ENCODE peak calls at places on chromosomes 4 and X, in ten cellular contexts. N is activated B cell treated with CpG ODN at 0.5 μM for 24 hours, U is astrocyte of the spinal cord, R is fibroblast of mammary gland, L is cardiac fibroblast, Y is GM12878, F is GM10248, B is right lobe of liver, S is heart left ventricle, O is psoas muscle. A is an unnamed sample.
A peak's percentile ranks its signal among the peaks of the same experiment; 100 is the strongest.

GRCh38 chr4:158814636-158815035 is 45.8 kb downstream of the FNIP2 start:
- DNase-seq in R (peak; percentile 26), Y (no peak), N (no peak), O (no peak), U (peak; percentile 79), S (no peak), L (peak; percentile 64), B (no peak), F (no peak), A (no peak)

GRCh38 chr4:138910201-138910913 is 105.2 kb upstream of the NOCT start:
- DNase-seq in R (peak; percentile 20), L (peak; percentile 60), O (no peak), S (no peak), Y (no peak), F (no peak), B (no peak), U (peak; percentile 60), N (no peak), A (no peak)

GRCh38 chrX:64394874-64395567 is at the start of gene MTMR8:
- DNase-seq in Y (peak; percentile 23), R (peak; percentile 38), U (peak; percentile 0), O (peak; percentile 68), F (peak; percentile 79), B (peak; percentile 65), L (peak; percentile 2), S (peak; percentile 66), N (peak; percentile 58), A (peak; percentile 76)

GRCh38 chr4:102614801-102615200 is 113.6 kb downstream of the NFKB1 start:
- DNase-seq in R (no peak), L (no peak), U (no peak), S (no peak), N (no peak), O (no peak), Y (no peak), F (no peak), B (no peak), A (no peak)

GRCh38 chr4:113574636-113575103 is 186.9 kb downstream of the CAMK2D start:
- DNase-seq in O (no peak), Y (no peak), S (no peak), R (peak; percentile 67), N (no peak), F (no peak), B (no peak), L (peak; percentile 82), U (peak; percentile 74), A (no peak)

GRCh38 chr4:113635739-113636437 is 125.7 kb downstream of the CAMK2D start:
- DNase-seq in S (no peak), F (no peak), L (peak; percentile 58), O (no peak), R (peak; percentile 48), Y (no peak), B (no peak), U (peak; percentile 68), N (no peak), A (no peak)

GRCh38 chrX:48490661-48491060 is 14.7 kb downstream of the FTSJ1 start:
- DNase-seq in N (no peak), S (no peak), O (no peak), B (no peak), L (peak; percentile 40), R (peak; percentile 49), Y (no peak), U (no peak), F (no peak), A (no peak)

GRCh38 chr4:23835814-23836478 is 53.9 kb downstream of the PPARGC1A start:
- DNase-seq in F (no peak), U (no peak), O (no peak), L (no peak), N (no peak), R (no peak), S (no peak), Y (no peak), B (no peak), A (no peak)

GRCh38 chrX:136047001-136047642 is 61.9 kb downstream of the SLC9A6 start:
- DNase-seq in S (no peak), Y (no peak), B (no peak), F (no peak), O (no peak), R (peak; percentile 76), N (no peak), L (peak; percentile 28), U (peak; percentile 26), A (no peak)

GRCh38 chr4:139509727-139510410 is 46.1 kb downstream of the SETD7 start:
- DNase-seq in U (no peak), L (peak; percentile 22), Y (no peak), O (no peak), F (no peak), N (no peak), S (peak; percentile 40), B (peak; percentile 67), R (no peak), A (no peak)

GRCh38 chrX:130645955-130646583 is 244.3 kb downstream of the RBMX2 start:
- DNase-seq in B (peak; percentile 56), Y (no peak), N (no peak), F (no peak), R (peak; percentile 3), O (peak; percentile 17), U (peak; percentile 4), L (no peak), S (peak; percentile 55), A (no peak)

GRCh38 chr4:122489061-122489460 is 32.5 kb upstream of the IL2 start:
- DNase-seq in R (no peak), O (no peak), U (no peak), F (no peak), Y (no peak), B (no peak), N (no peak), L (no peak), S (no peak), A (no peak)

GRCh38 chrX:1412551-1413161 is 20.7 kb upstream of the SLC25A6 start:
- DNase-seq in R (no peak), B (no peak), L (no peak), N (no peak), S (no peak), F (no peak), O (no peak), U (no peak), Y (no peak), A (no peak)

DNA sequence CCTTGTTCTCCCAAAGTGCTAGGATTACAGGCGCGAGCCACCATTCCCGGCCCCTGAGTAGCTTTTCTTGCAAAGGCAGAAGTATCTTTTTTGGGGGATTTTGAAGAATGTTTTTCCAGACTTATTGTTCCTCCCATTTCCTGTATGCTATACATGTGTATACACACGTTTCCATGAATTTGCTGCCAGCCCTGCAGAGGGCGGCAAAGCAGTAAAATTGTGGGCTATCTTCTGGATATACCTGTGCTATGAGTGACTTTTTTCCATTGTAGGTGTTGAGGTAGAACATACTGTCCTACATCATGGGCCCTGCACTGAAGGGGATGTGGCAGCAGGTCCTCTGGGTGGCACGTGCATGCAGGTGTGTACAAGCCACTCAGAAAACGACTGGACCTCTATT is 16.9 kb upstream of the MED28 start:
- DNase-seq in R (peak; percentile 14), S (no peak), Y (no peak), B (no peak), F (no peak), N (no peak), U (no peak), L (peak; percentile 23), O (no peak), A (no peak)
- TF ChIP-seq CTCF in R (peak; percentile 37), S (no peak), Y (no peak), B (peak; percentile 20), F (no peak), N (no peak), U (peak; percentile 37), L (peak; percentile 47), O (no peak), A (peak; percentile 53)

GRCh38 chrX:33434256-33435092 is 223.1 kb upstream of the DMD start:
- DNase-seq in O (peak; percentile 30), R (peak; percentile 45), B (peak; percentile 48), L (peak; percentile 60), Y (no peak), N (no peak), S (peak; percentile 30), F (peak; percentile 8), U (peak; percentile 32), A (peak; percentile 77)
- TF ChIP-seq CTCF in O (peak; percentile 94), R (peak; percentile 83), B (peak; percentile 84), L (peak; percentile 76), Y (peak; percentile 81), N (no peak), S (peak; percentile 70), F (peak; percentile 72), U (peak; percentile 82), A (peak; percentile 90)

GRCh38 chr4:89639395-89639794 is 197.6 kb downstream of the SNCA start:
- DNase-seq in Y (no peak), F (no peak), U (no peak), N (no peak), B (no peak), O (no peak), L (no peak), R (no peak), S (no peak), A (no peak)

GRCh38 chr4:89645512-89645911 is 191.4 kb downstream of the SNCA start:
- DNase-seq in R (no peak), F (no peak), U (no peak), Y (no peak), O (no peak), S (no peak), L (no peak), N (no peak), B (no peak), A (no peak)

GRCh38 chr4:89641367-89641687 is 195.6 kb downstream of the SNCA start:
- DNase-seq in S (no peak), N (no peak), R (no peak), B (no peak), U (no peak), O (no peak), L (no peak), F (no peak), Y (no peak), A (no peak)

DNA sequence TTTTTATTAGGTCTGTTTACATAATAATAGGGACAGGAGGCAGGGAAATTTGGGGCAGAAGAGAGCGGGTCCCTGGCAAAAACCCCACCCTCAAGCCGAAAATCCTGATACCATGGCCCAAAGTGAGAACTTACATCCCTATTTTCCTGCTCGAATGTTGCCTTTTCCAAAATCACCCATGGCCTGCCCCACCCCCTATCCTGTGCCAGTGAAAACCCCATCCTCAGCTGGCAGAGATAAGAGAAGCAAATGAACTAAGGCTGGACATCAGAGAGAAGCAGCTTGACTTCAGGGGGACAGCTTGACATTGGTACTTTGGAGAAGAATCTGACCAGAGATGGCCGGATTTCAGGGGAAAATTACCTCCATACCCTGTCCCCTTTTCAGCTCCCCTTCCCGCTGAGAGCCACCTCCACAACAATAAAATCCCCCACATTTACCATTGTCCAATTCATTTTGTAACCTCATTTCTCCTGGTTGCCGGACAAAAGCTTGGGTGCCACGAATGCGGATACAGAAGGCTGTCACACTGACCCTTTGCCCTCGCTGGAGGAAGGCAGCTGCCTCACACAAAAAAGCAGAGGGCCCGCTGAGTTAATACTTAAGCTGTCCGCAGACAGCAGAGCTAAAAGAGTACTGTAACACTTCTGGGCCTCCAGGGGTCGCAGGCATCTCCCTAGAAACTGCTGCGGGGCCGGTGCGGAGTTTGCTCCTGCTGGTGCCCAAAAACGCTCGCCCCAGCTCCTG is 196.2 kb downstream of the SNCA start:
- DNase-seq in Y (no peak), R (peak; percentile 64), B (peak; percentile 55), O (no peak), L (peak; percentile 44), U (peak; percentile 63), S (peak; percentile 47), F (no peak), N (no peak), A (peak; percentile 72)
- TF ChIP-seq CTCF in Y (peak; percentile 25), R (peak; percentile 72), B (peak; percentile 55), O (no peak), L (peak; percentile 64), U (peak; percentile 86), S (peak; percentile 45), F (no peak), N (no peak), A (peak; percentile 85)

GRCh38 chrX:56788717-56789122 is 59.7 kb downstream of the NBDY start:
- DNase-seq in Y (no peak), S (no peak), L (no peak), O (peak; percentile 79), B (peak; percentile 1), N (no peak), F (no peak), U (peak; percentile 30), R (peak; percentile 58), A (no peak)
- TF ChIP-seq CTCF in Y (peak; percentile 25), S (no peak), L (no peak), O (no peak), B (no peak), N (no peak), F (no peak), U (peak; percentile 36), R (peak; percentile 24), A (no peak)

A was measured in type B pancreatic cell.